ENCODE peak calls at places on chromosomes 7 and 10, in ten cellular contexts. One of them, this sample, is unnamed.

GRCh38 chr7:30171753-30172447 is 37.1 kb downstream of the MTURN start:
- DNase-seq in fibroblast of pulmonary artery: no peak
- DNase-seq in HCT116: no peak
- DNase-seq in RWPE1: peak; percentile 56
- DNase-seq in cardiac fibroblast: no peak
- DNase-seq in endothelial cell: no peak
- DNase-seq in lower leg skin: no peak
- DNase-seq in choroid plexus epithelial cell: no peak
- DNase-seq in A549: peak; percentile 19
- DNase-seq in IMR-90: peak; percentile 26
- DNase-seq in this sample: no peak

GRCh38 chr7:90178592-90179279 is 24.5 kb downstream of the STEAP1 start:
- DNase-seq in RWPE1: peak; percentile 62
- DNase-seq in cardiac fibroblast: peak; percentile 55
- DNase-seq in HCT116: peak; percentile 97
- DNase-seq in choroid plexus epithelial cell: peak; percentile 71
- DNase-seq in lower leg skin: no peak
- DNase-seq in IMR-90: peak; percentile 67
- DNase-seq in fibroblast of pulmonary artery: peak; percentile 65
- DNase-seq in A549: peak; percentile 60
- DNase-seq in endothelial cell: no peak
- DNase-seq in this sample: peak; percentile 29

GRCh38 chr7:26449175-26450165 is 157.8 kb downstream of the SNX10 start:
- DNase-seq in lower leg skin: peak; percentile 22
- DNase-seq in choroid plexus epithelial cell: no peak
- DNase-seq in fibroblast of pulmonary artery: peak; percentile 66
- DNase-seq in endothelial cell: no peak
- DNase-seq in IMR-90: peak; percentile 15
- DNase-seq in RWPE1: peak; percentile 52
- DNase-seq in A549: peak; percentile 61
- DNase-seq in cardiac fibroblast: peak; percentile 6
- DNase-seq in HCT116: no peak
- DNase-seq in this sample: no peak

GRCh38 chr10:30374353-30374752 is 25.3 kb upstream of the MTPAP start:
- DNase-seq in cardiac fibroblast: no peak
- DNase-seq in lower leg skin: no peak
- DNase-seq in A549: peak; percentile 60
- DNase-seq in IMR-90: no peak
- DNase-seq in HCT116: no peak
- DNase-seq in endothelial cell: no peak
- DNase-seq in fibroblast of pulmonary artery: no peak
- DNase-seq in choroid plexus epithelial cell: no peak
- DNase-seq in RWPE1: no peak
- DNase-seq in this sample: no peak

GRCh38 chr7:28662236-28662635 is 249.9 kb downstream of the CREB5 start:
- DNase-seq in fibroblast of pulmonary artery: no peak
- DNase-seq in IMR-90: no peak
- DNase-seq in RWPE1: no peak
- DNase-seq in cardiac fibroblast: no peak
- DNase-seq in A549: no peak
- DNase-seq in lower leg skin: no peak
- DNase-seq in choroid plexus epithelial cell: no peak
- DNase-seq in HCT116: no peak
- DNase-seq in endothelial cell: no peak
- DNase-seq in this sample: peak; percentile 18

GRCh38 chr7:84202855-84203254 is 8.3 kb upstream of the SEMA3A start:
- DNase-seq in fibroblast of pulmonary artery: no peak
- DNase-seq in lower leg skin: no peak
- DNase-seq in RWPE1: no peak
- DNase-seq in HCT116: no peak
- DNase-seq in IMR-90: no peak
- DNase-seq in cardiac fibroblast: no peak
- DNase-seq in endothelial cell: no peak
- DNase-seq in choroid plexus epithelial cell: no peak
- DNase-seq in A549: no peak
- DNase-seq in this sample: no peak

GRCh38 chr7:108003591-108003935 is 602 bp upstream of the LAMB1 start:
- DNase-seq in cardiac fibroblast: no peak
- DNase-seq in lower leg skin: no peak
- DNase-seq in A549: no peak
- DNase-seq in endothelial cell: no peak
- DNase-seq in RWPE1: no peak
- DNase-seq in HCT116: no peak
- DNase-seq in IMR-90: no peak
- DNase-seq in choroid plexus epithelial cell: no peak
- DNase-seq in fibroblast of pulmonary artery: no peak
- DNase-seq in this sample: no peak

GRCh38 chr10:29268011-29268410 is 20.9 kb upstream of the LYZL1 start:
- DNase-seq in lower leg skin: no peak
- DNase-seq in choroid plexus epithelial cell: no peak
- DNase-seq in cardiac fibroblast: no peak
- DNase-seq in A549: no peak
- DNase-seq in fibroblast of pulmonary artery: no peak
- DNase-seq in IMR-90: no peak
- DNase-seq in RWPE1: no peak
- DNase-seq in endothelial cell: no peak
- DNase-seq in HCT116: no peak
- DNase-seq in this sample: no peak

GRCh38 chr7:74993121-74993520 is 28.6 kb downstream of the CASTOR2 start:
- DNase-seq in endothelial cell: no peak
- DNase-seq in IMR-90: no peak
- DNase-seq in fibroblast of pulmonary artery: no peak
- DNase-seq in A549: no peak
- DNase-seq in RWPE1: no peak
- DNase-seq in cardiac fibroblast: no peak
- DNase-seq in HCT116: no peak
- DNase-seq in choroid plexus epithelial cell: no peak
- DNase-seq in lower leg skin: no peak
- DNase-seq in this sample: no peak

GRCh38 chr7:64881461-64882287 is 21.4 kb upstream of the ZNF273 start:
- DNase-seq in choroid plexus epithelial cell: no peak
- DNase-seq in RWPE1: no peak
- DNase-seq in A549: no peak
- DNase-seq in lower leg skin: peak; percentile 14
- DNase-seq in fibroblast of pulmonary artery: no peak
- DNase-seq in endothelial cell: no peak
- DNase-seq in cardiac fibroblast: no peak
- DNase-seq in IMR-90: no peak
- DNase-seq in HCT116: no peak
- DNase-seq in this sample: peak; percentile 6

GRCh38 chr7:110356438-110356837 is 734.5 kb upstream of the LRRN3 start:
- DNase-seq in cardiac fibroblast: no peak
- DNase-seq in endothelial cell: no peak
- DNase-seq in RWPE1: no peak
- DNase-seq in choroid plexus epithelial cell: no peak
- DNase-seq in lower leg skin: no peak
- DNase-seq in HCT116: no peak
- DNase-seq in IMR-90: no peak
- DNase-seq in A549: no peak
- DNase-seq in fibroblast of pulmonary artery: no peak
- DNase-seq in this sample: no peak

GRCh38 chr7:100642534-100642907 is 1.2 kb upstream of the TFR2 start:
- DNase-seq in choroid plexus epithelial cell: no peak
- DNase-seq in IMR-90: no peak
- DNase-seq in lower leg skin: no peak
- DNase-seq in cardiac fibroblast: no peak
- DNase-seq in endothelial cell: no peak
- DNase-seq in RWPE1: no peak
- DNase-seq in A549: no peak
- DNase-seq in fibroblast of pulmonary artery: no peak
- DNase-seq in HCT116: no peak
- DNase-seq in this sample: peak; percentile 82

GRCh38 chr10:25907247-25907646 is 26.8 kb upstream of the MYO3A start:
- DNase-seq in fibroblast of pulmonary artery: no peak
- DNase-seq in endothelial cell: no peak
- DNase-seq in choroid plexus epithelial cell: no peak
- DNase-seq in cardiac fibroblast: no peak
- DNase-seq in A549: no peak
- DNase-seq in lower leg skin: no peak
- DNase-seq in IMR-90: no peak
- DNase-seq in RWPE1: no peak
- DNase-seq in HCT116: no peak
- DNase-seq in this sample: no peak

GRCh38 chr7:2807846-2808772 is 36.0 kb downstream of the GNA12 start:
- DNase-seq in choroid plexus epithelial cell: no peak
- DNase-seq in cardiac fibroblast: no peak
- DNase-seq in A549: no peak
- DNase-seq in RWPE1: no peak
- DNase-seq in lower leg skin: no peak
- DNase-seq in endothelial cell: no peak
- DNase-seq in HCT116: no peak
- DNase-seq in fibroblast of pulmonary artery: no peak
- DNase-seq in IMR-90: peak; percentile 68
- DNase-seq in this sample: no peak

GRCh38 chr10:80163741-80164341 is 31.3 kb downstream of the PLAC9 start:
- DNase-seq in RWPE1: peak; percentile 55
- DNase-seq in HCT116: no peak
- DNase-seq in choroid plexus epithelial cell: peak; percentile 41
- DNase-seq in cardiac fibroblast: peak; percentile 84
- DNase-seq in lower leg skin: no peak
- DNase-seq in A549: peak; percentile 30
- DNase-seq in IMR-90: peak; percentile 90
- DNase-seq in fibroblast of pulmonary artery: peak; percentile 38
- DNase-seq in endothelial cell: no peak
- DNase-seq in this sample: no peak

GRCh38 chr10:80164596-80164995 is 32.1 kb downstream of the PLAC9 start:
- DNase-seq in endothelial cell: no peak
- DNase-seq in RWPE1: no peak
- DNase-seq in fibroblast of pulmonary artery: no peak
- DNase-seq in choroid plexus epithelial cell: no peak
- DNase-seq in lower leg skin: no peak
- DNase-seq in cardiac fibroblast: no peak
- DNase-seq in IMR-90: no peak
- DNase-seq in A549: no peak
- DNase-seq in HCT116: no peak
- DNase-seq in this sample: no peak

GRCh38 chr10:80167471-80167870 is 34.9 kb downstream of the PLAC9 start:
- DNase-seq in HCT116: no peak
- DNase-seq in fibroblast of pulmonary artery: no peak
- DNase-seq in choroid plexus epithelial cell: no peak
- DNase-seq in RWPE1: no peak
- DNase-seq in endothelial cell: no peak
- DNase-seq in A549: no peak
- DNase-seq in cardiac fibroblast: no peak
- DNase-seq in lower leg skin: no peak
- DNase-seq in IMR-90: no peak
- DNase-seq in this sample: no peak

GRCh38 chr10:80166581-80167470 is 34.3 kb downstream of the PLAC9 start:
- DNase-seq in endothelial cell: no peak
- DNase-seq in A549: no peak
- DNase-seq in cardiac fibroblast: no peak
- DNase-seq in fibroblast of pulmonary artery: no peak
- DNase-seq in HCT116: no peak
- DNase-seq in lower leg skin: no peak
- DNase-seq in RWPE1: no peak
- DNase-seq in IMR-90: no peak
- DNase-seq in choroid plexus epithelial cell: no peak
- DNase-seq in this sample: no peak

GRCh38 chr10:80165173-80165572 is 32.6 kb downstream of the PLAC9 start:
- DNase-seq in fibroblast of pulmonary artery: peak; percentile 67
- DNase-seq in A549: peak; percentile 20
- DNase-seq in cardiac fibroblast: peak; percentile 73
- DNase-seq in IMR-90: peak; percentile 67
- DNase-seq in RWPE1: peak; percentile 87
- DNase-seq in choroid plexus epithelial cell: peak; percentile 61
- DNase-seq in lower leg skin: no peak
- DNase-seq in HCT116: no peak
- DNase-seq in endothelial cell: no peak
- DNase-seq in this sample: no peak
- TF ChIP-seq CTCF in fibroblast of pulmonary artery: peak; percentile 49
- TF ChIP-seq CTCF in A549: no peak
- TF ChIP-seq CTCF in cardiac fibroblast: peak; percentile 39
- TF ChIP-seq CTCF in IMR-90: peak; percentile 43
- TF ChIP-seq CTCF in RWPE1: no peak
- TF ChIP-seq CTCF in choroid plexus epithelial cell: peak; percentile 47
- TF ChIP-seq CTCF in lower leg skin: no peak
- TF ChIP-seq CTCF in HCT116: no peak
- TF ChIP-seq CTCF in endothelial cell: no peak
- TF ChIP-seq CTCF in this sample: no peak

GRCh38 chr10:91104185-91105041 is 116.0 kb upstream of the PCGF5 start:
- DNase-seq in choroid plexus epithelial cell: peak; percentile 11
- DNase-seq in cardiac fibroblast: peak; percentile 18
- DNase-seq in endothelial cell: no peak
- DNase-seq in fibroblast of pulmonary artery: peak; percentile 3
- DNase-seq in lower leg skin: no peak
- DNase-seq in A549: no peak
- DNase-seq in IMR-90: no peak
- DNase-seq in HCT116: no peak
- DNase-seq in RWPE1: no peak
- DNase-seq in this sample: no peak
- TF ChIP-seq CTCF in choroid plexus epithelial cell: peak; percentile 30
- TF ChIP-seq CTCF in cardiac fibroblast: no peak
- TF ChIP-seq CTCF in endothelial cell: no peak
- TF ChIP-seq CTCF in fibroblast of pulmonary artery: no peak
- TF ChIP-seq CTCF in lower leg skin: no peak
- TF ChIP-seq CTCF in A549: no peak
- TF ChIP-seq CTCF in IMR-90: no peak
- TF ChIP-seq CTCF in HCT116: no peak
- TF ChIP-seq CTCF in RWPE1: no peak
- TF ChIP-seq CTCF in this sample: no peak

GRCh38 chr10:63423489-63423888 is 42.3 kb downstream of the JMJD1C start:
- DNase-seq in IMR-90: peak; percentile 18
- DNase-seq in lower leg skin: no peak
- DNase-seq in A549: no peak
- DNase-seq in cardiac fibroblast: peak; percentile 62
- DNase-seq in RWPE1: no peak
- DNase-seq in endothelial cell: no peak
- DNase-seq in choroid plexus epithelial cell: no peak
- DNase-seq in fibroblast of pulmonary artery: peak; percentile 48
- DNase-seq in HCT116: no peak
- DNase-seq in this sample: no peak
- TF ChIP-seq CTCF in IMR-90: no peak
- TF ChIP-seq CTCF in lower leg skin: no peak
- TF ChIP-seq CTCF in A549: no peak
- TF ChIP-seq CTCF in cardiac fibroblast: no peak
- TF ChIP-seq CTCF in RWPE1: no peak
- TF ChIP-seq CTCF in endothelial cell: no peak
- TF ChIP-seq CTCF in choroid plexus epithelial cell: no peak
- TF ChIP-seq CTCF in fibroblast of pulmonary artery: no peak
- TF ChIP-seq CTCF in HCT116: no peak
- TF ChIP-seq CTCF in this sample: no peak

GRCh38 chr10:15439381-15439837 is 68.3 kb upstream of the FAM171A1 start:
- DNase-seq in cardiac fibroblast: peak; percentile 90
- DNase-seq in IMR-90: peak; percentile 11
- DNase-seq in fibroblast of pulmonary artery: peak; percentile 76
- DNase-seq in RWPE1: no peak
- DNase-seq in A549: peak; percentile 23
- DNase-seq in HCT116: no peak
- DNase-seq in lower leg skin: peak; percentile 23
- DNase-seq in choroid plexus epithelial cell: peak; percentile 56
- DNase-seq in endothelial cell: peak; percentile 42
- DNase-seq in this sample: no peak
- TF ChIP-seq CTCF in cardiac fibroblast: peak; percentile 57
- TF ChIP-seq CTCF in IMR-90: peak; percentile 26
- TF ChIP-seq CTCF in fibroblast of pulmonary artery: peak; percentile 67
- TF ChIP-seq CTCF in RWPE1: no peak
- TF ChIP-seq CTCF in A549: no peak
- TF ChIP-seq CTCF in HCT116: no peak
- TF ChIP-seq CTCF in lower leg skin: no peak
- TF ChIP-seq CTCF in choroid plexus epithelial cell: peak; percentile 70
- TF ChIP-seq CTCF in endothelial cell: no peak
- TF ChIP-seq CTCF in this sample: no peak

GRCh38 chr10:58064714-58065528 is 202.8 kb downstream of the IPMK start:
- DNase-seq in A549: peak; percentile 63
- DNase-seq in fibroblast of pulmonary artery: peak; percentile 75
- DNase-seq in lower leg skin: no peak
- DNase-seq in cardiac fibroblast: peak; percentile 73
- DNase-seq in HCT116: peak; percentile 19
- DNase-seq in IMR-90: peak; percentile 58
- DNase-seq in choroid plexus epithelial cell: peak; percentile 82
- DNase-seq in endothelial cell: peak; percentile 46
- DNase-seq in RWPE1: peak; percentile 14
- DNase-seq in this sample: peak; percentile 18
- TF ChIP-seq CTCF in A549: peak; percentile 92
- TF ChIP-seq CTCF in fibroblast of pulmonary artery: peak; percentile 85
- TF ChIP-seq CTCF in lower leg skin: no peak
- TF ChIP-seq CTCF in cardiac fibroblast: peak; percentile 89
- TF ChIP-seq CTCF in HCT116: peak; percentile 16
- TF ChIP-seq CTCF in IMR-90: peak; percentile 95
- TF ChIP-seq CTCF in choroid plexus epithelial cell: peak; percentile 86
- TF ChIP-seq CTCF in endothelial cell: peak; percentile 62
- TF ChIP-seq CTCF in RWPE1: peak; percentile 83
- TF ChIP-seq CTCF in this sample: peak; percentile 9

This sample was measured in GM20000.